ENCODE peak calls at places on chromosomes 1 and 21, in four cellular contexts. One of them, this sample, is unnamed.

GRCh38 chr1:187383366-187383765 is 554.6 kb downstream of the PLA2G4A start:
- DNase-seq in right atrium auricular region: no peak
- DNase-seq in GM20000: no peak
- DNase-seq in WTC11: peak
- DNase-seq in this sample: no peak

GRCh38 chr1:85295006-85295431 is 18.6 kb upstream of the BCL10 start:
- DNase-seq in right atrium auricular region: no peak
- DNase-seq in WTC11: no peak
- DNase-seq in GM20000: no peak
- DNase-seq in this sample: no peak

GRCh38 chr1:67611841-67612240 is 73.2 kb upstream of the GADD45A start:
- DNase-seq in right atrium auricular region: no peak
- DNase-seq in GM20000: no peak
- DNase-seq in WTC11: no peak
- DNase-seq in this sample: no peak

GRCh38 chr1:109226078-109226445 is 12.3 kb downstream of the SARS1 start:
- DNase-seq in right atrium auricular region: no peak
- DNase-seq in WTC11: no peak
- DNase-seq in GM20000: no peak
- DNase-seq in this sample: no peak

GRCh38 chr1:177546346-177546745 is 375.6 kb downstream of the BRINP2 start:
- DNase-seq in GM20000: no peak
- DNase-seq in right atrium auricular region: no peak
- DNase-seq in WTC11: no peak
- DNase-seq in this sample: no peak

GRCh38 chr21:45326169-45326833 is 38.6 kb upstream of the POFUT2 start:
- DNase-seq in right atrium auricular region: no peak
- DNase-seq in GM20000: no peak
- DNase-seq in WTC11: no peak
- DNase-seq in this sample: no peak

GRCh38 chr1:83794384-83794783 is 204.5 kb downstream of the TTLL7 start:
- DNase-seq in right atrium auricular region: no peak
- DNase-seq in WTC11: no peak
- DNase-seq in GM20000: peak
- DNase-seq in this sample: no peak

GRCh38 chr1:197763769-197764168 is 11.5 kb downstream of the DENND1B start:
- DNase-seq in GM20000: no peak
- DNase-seq in WTC11: no peak
- DNase-seq in right atrium auricular region: no peak
- DNase-seq in this sample: no peak

GRCh38 chr1:179142889-179143299 is 61.0 kb downstream of the TOR3A start:
- DNase-seq in right atrium auricular region: no peak
- DNase-seq in WTC11: no peak
- DNase-seq in GM20000: no peak
- DNase-seq in this sample: no peak

GRCh38 chr1:55329091-55329490 is 113.9 kb upstream of the USP24 start:
- DNase-seq in right atrium auricular region: no peak
- DNase-seq in GM20000: no peak
- DNase-seq in WTC11: peak
- DNase-seq in this sample: no peak

GRCh38 chr1:44684525-44684924 is 10.0 kb downstream of the ARMH1 start:
- DNase-seq in GM20000: peak
- DNase-seq in WTC11: no peak
- DNase-seq in right atrium auricular region: no peak
- DNase-seq in this sample: no peak

GRCh38 chr1:40592107-40592773 is 60.8 kb downstream of the ZNF684 start:
- DNase-seq in WTC11: no peak
- DNase-seq in right atrium auricular region: no peak
- DNase-seq in GM20000: no peak
- DNase-seq in this sample: peak

GRCh38 chr21:42315296-42315891 is at the start of gene TFF3:
- DNase-seq in WTC11: no peak
- DNase-seq in GM20000: no peak
- DNase-seq in right atrium auricular region: peak
- DNase-seq in this sample: no peak

GRCh38 chr21:25563399-25564116 is 43.7 kb downstream of the MRPL39 start:
- DNase-seq in right atrium auricular region: no peak
- DNase-seq in GM20000: peak
- DNase-seq in WTC11: no peak
- DNase-seq in this sample: peak

DNA sequence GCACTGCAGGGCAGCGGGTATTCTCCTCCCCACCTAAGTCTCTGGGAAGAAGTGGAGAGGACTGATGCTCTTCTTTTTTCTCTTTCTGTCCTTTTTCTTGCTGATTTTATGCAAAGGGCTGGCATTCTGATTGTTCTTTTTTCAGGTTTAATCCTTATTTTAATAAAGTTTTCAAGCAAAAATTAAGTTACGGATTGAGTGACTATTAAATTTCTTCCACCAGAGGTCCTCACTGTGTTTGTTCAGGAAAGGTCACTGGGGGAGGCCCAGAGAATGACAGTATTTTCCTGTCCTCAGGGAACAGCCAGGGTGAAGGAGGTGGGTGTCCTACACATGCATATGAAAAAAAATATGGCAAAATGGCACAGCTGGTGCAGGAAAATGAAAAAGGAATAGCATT is 4.4 kb upstream of the ELF3 start:
- DNase-seq in GM20000: no peak
- DNase-seq in WTC11: no peak
- DNase-seq in right atrium auricular region: no peak
- DNase-seq in this sample: no peak
- TF ChIP-seq CTCF in GM20000: no peak
- TF ChIP-seq CTCF in WTC11: no peak
- TF ChIP-seq CTCF in right atrium auricular region: peak
- TF ChIP-seq CTCF in this sample: no peak

DNA sequence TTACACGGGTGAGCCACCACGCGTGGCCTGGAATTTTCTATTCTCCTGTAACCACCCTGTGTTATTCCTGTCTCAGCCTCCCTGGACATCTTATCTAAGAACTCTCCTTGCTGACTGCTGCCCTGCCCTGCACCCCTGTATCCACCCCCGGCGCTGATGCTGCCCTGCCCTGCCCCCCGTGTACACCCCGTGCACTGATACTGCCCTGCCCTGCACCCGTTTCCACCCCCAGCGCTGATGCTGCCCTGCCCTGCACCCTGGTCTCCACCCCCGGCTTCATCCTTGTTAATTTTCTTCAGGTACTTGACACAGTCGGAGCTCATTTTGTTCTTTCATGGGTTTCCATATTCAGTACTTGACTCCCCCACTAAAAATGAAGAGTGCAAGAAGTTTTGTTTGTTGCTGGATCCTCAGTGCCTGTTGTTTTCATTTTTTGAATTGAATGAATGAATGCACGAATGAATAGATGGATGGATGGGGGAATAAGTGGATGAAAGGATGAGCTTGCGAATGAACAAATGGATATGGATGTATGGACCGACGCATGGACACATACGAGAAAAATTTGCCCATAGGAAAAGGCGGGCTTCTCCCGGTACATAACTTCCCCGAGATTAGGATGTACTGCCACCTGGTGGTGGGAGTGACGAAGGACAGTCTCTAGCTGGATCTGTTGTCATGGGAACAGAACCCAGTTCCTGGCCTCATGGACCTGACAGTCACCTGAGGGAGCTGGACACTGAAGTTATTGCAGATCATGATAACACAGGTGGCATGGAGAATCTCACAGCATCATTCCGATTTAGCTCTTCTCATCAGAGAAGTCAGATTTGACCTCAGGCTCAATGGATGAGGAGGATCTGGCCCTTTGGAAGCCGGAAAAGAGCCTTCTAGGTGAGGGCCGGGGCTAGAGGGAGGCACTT is 14.9 kb downstream of the AADACL4 start:
- DNase-seq in GM20000: peak
- DNase-seq in right atrium auricular region: peak
- DNase-seq in WTC11: peak
- DNase-seq in this sample: peak
- TF ChIP-seq CTCF in GM20000: peak
- TF ChIP-seq CTCF in right atrium auricular region: peak
- TF ChIP-seq CTCF in WTC11: peak
- TF ChIP-seq CTCF in this sample: peak

GRCh38 chr1:203818399-203818798 is 23.0 kb downstream of the ZBED6 start:
- DNase-seq in right atrium auricular region: no peak
- DNase-seq in WTC11: no peak
- DNase-seq in GM20000: no peak
- DNase-seq in this sample: no peak
- TF ChIP-seq CTCF in right atrium auricular region: no peak
- TF ChIP-seq CTCF in WTC11: no peak
- TF ChIP-seq CTCF in GM20000: no peak
- TF ChIP-seq CTCF in this sample: no peak

GRCh38 chr21:35652196-35652595 is 408.1 kb downstream of the SETD4 start:
- DNase-seq in GM20000: no peak
- DNase-seq in right atrium auricular region: no peak
- DNase-seq in WTC11: no peak
- DNase-seq in this sample: no peak
- TF ChIP-seq CTCF in GM20000: no peak
- TF ChIP-seq CTCF in right atrium auricular region: no peak
- TF ChIP-seq CTCF in WTC11: no peak
- TF ChIP-seq CTCF in this sample: no peak

DNA sequence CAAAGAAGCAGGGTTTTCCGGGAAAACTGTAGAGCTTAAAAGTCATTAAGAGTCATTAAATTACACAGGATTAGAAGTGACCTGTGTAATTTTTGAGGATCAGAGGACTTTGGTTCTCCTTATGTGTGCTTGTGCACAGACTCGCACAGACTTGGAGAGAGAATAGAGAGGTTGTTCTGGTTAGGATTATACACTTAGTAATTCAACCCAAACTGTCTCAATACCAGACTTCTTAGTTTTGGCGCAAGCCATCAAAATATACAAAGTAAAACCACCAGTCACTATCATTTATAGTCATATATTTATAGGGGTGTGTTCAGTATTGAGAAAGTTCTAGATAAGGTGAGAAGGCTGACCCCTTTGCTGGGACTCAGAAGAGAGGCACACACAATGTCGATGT is 112.3 kb downstream of the HLX start:
- DNase-seq in WTC11: no peak
- DNase-seq in right atrium auricular region: no peak
- DNase-seq in GM20000: no peak
- DNase-seq in this sample: no peak
- TF ChIP-seq CTCF in WTC11: no peak
- TF ChIP-seq CTCF in right atrium auricular region: no peak
- TF ChIP-seq CTCF in GM20000: no peak
- TF ChIP-seq CTCF in this sample: no peak

GRCh38 chr1:236139495-236139894 is 2.8 kb upstream of the GPR137B start:
- DNase-seq in right atrium auricular region: no peak
- DNase-seq in WTC11: no peak
- DNase-seq in GM20000: no peak
- DNase-seq in this sample: no peak

GRCh38 chr1:236133802-236134201 is 8.5 kb upstream of the GPR137B start:
- DNase-seq in WTC11: no peak
- DNase-seq in right atrium auricular region: no peak
- DNase-seq in GM20000: no peak
- DNase-seq in this sample: no peak

GRCh38 chr1:236141447-236142357 is 637 bp upstream of the GPR137B start:
- DNase-seq in right atrium auricular region: no peak
- DNase-seq in GM20000: peak
- DNase-seq in WTC11: peak
- DNase-seq in this sample: peak

GRCh38 chr1:236140705-236141446 is 1.5 kb upstream of the GPR137B start:
- DNase-seq in GM20000: no peak
- DNase-seq in right atrium auricular region: no peak
- DNase-seq in WTC11: no peak
- DNase-seq in this sample: no peak

DNA sequence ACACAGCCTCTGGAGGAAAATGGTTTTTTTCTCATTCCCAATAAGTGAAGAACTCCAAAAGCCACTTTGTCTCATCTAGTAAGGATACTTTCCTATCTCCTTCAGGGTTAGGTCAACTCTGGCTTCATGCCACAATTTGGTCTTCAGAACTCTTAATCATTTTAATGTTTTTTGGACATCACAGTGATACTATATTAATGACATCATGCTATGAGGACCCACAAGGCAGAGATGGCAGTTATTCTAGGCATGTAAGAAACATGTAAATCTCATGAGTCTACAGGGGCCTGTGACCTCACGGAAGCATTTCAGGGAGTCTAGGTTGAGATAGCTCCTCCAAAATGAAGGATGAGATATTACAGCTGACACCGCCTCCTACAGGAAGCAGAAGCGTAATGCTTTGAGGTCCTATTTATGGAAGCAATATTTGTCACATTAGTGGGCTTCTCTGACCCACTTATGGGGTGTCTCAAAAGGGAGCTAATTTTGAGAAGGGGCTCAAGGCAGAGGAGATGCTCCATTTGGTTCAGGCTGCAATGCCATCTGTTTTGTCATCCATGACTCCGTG is 5.0 kb upstream of the GPR137B start:
- DNase-seq in right atrium auricular region: no peak
- DNase-seq in GM20000: no peak
- DNase-seq in WTC11: no peak
- DNase-seq in this sample: peak
- TF ChIP-seq CTCF in right atrium auricular region: no peak
- TF ChIP-seq CTCF in GM20000: no peak
- TF ChIP-seq CTCF in WTC11: no peak
- TF ChIP-seq CTCF in this sample: peak

GRCh38 chr1:25430073-25430665 is 528 bp upstream of the MACO1 start:
- DNase-seq in WTC11: peak
- DNase-seq in GM20000: peak
- DNase-seq in right atrium auricular region: peak
- DNase-seq in this sample: peak

GRCh38 chr1:25428475-25429166 is 2.1 kb upstream of the MACO1 start:
- DNase-seq in right atrium auricular region: no peak
- DNase-seq in GM20000: no peak
- DNase-seq in WTC11: no peak
- DNase-seq in this sample: no peak

GRCh38 chr1:25425098-25426085 is 4.8 kb upstream of the RHCE start:
- DNase-seq in right atrium auricular region: no peak
- DNase-seq in GM20000: no peak
- DNase-seq in WTC11: no peak
- DNase-seq in this sample: no peak

GRCh38 chr1:25430666-25431494 is at the start of gene MACO1:
- DNase-seq in WTC11: peak
- DNase-seq in GM20000: peak
- DNase-seq in right atrium auricular region: peak
- DNase-seq in this sample: peak

DNA sequence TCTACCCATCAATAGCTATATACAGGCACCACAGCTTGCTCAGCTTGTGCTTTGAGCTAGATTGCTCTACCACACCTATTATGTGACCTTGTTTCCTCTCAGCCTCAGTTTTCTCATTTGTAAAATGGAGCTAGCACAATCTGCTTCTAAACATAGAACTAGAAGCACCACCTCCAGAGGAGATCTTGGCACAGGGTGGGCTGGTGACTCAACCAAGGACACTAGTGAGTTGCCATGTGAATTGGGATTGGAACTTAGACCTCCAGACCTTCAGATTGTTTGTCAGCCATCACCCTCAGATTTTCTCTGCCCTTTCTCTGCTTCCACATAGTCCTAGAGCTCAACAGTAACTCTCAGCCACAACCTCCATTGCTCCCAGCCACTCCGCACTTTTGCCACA is 3.0 kb upstream of the MACO1 start:
- DNase-seq in WTC11: no peak
- DNase-seq in right atrium auricular region: no peak
- DNase-seq in GM20000: no peak
- DNase-seq in this sample: no peak
- TF ChIP-seq CTCF in WTC11: no peak
- TF ChIP-seq CTCF in right atrium auricular region: no peak
- TF ChIP-seq CTCF in GM20000: no peak
- TF ChIP-seq CTCF in this sample: no peak

This sample was measured in activated CD8-positive, alpha-beta T cell treated with anti-CD3 and anti-CD28 coated beads for 36 hours.